ENCODE peak calls at places on chromosomes 12 and 14, in four cellular contexts. J is endodermal cell, A is right lobe of liver, V is heart right ventricle. G is an unnamed sample.

GRCh38 chr14:94769413-94770250 is at the start of gene GSC:
- DNase-seq in A (peak; percentile 35), V (peak; percentile 42), J (no peak), G (no peak)

GRCh38 chr12:122024132-122024785 is 2.6 kb downstream of the BCL7A start:
- DNase-seq in V (no peak), A (peak; percentile 38), J (no peak), G (no peak)

GRCh38 chr12:79782197-79782890 is 91.6 kb upstream of the PAWR start:
- DNase-seq in J (no peak), A (no peak), V (no peak), G (no peak)

GRCh38 chr12:94078138-94078723 is 70.1 kb upstream of the PLXNC1 start:
- DNase-seq in V (no peak), A (no peak), J (peak; percentile 85), G (no peak)

GRCh38 chr12:119036878-119037493 is 55.6 kb downstream of the SRRM4 start:
- DNase-seq in V (no peak), A (no peak), J (peak; percentile 89), G (no peak)

GRCh38 chr12:53995311-53996187 is 4.4 kb upstream of the HOXC9 start:
- DNase-seq in V (no peak), J (peak; percentile 89), A (no peak), G (no peak)

GRCh38 chr14:54796961-54797360 is 105.7 kb downstream of the GCH1 start:
- DNase-seq in V (no peak), A (no peak), J (no peak), G (no peak)

GRCh38 chr12:101653503-101653902 is 43.9 kb upstream of the CHPT1 start:
- DNase-seq in A (no peak), J (no peak), V (no peak), G (no peak)

GRCh38 chr12:116443706-116444589 is 115.2 kb upstream of the MAP1LC3B2 start:
- DNase-seq in V (no peak), J (no peak), A (no peak), G (no peak)

GRCh38 chr12:31772685-31773222 is 43.9 kb upstream of the AMN1 start:
- DNase-seq in A (no peak), J (peak; percentile 58), V (no peak), G (no peak)

DNA sequence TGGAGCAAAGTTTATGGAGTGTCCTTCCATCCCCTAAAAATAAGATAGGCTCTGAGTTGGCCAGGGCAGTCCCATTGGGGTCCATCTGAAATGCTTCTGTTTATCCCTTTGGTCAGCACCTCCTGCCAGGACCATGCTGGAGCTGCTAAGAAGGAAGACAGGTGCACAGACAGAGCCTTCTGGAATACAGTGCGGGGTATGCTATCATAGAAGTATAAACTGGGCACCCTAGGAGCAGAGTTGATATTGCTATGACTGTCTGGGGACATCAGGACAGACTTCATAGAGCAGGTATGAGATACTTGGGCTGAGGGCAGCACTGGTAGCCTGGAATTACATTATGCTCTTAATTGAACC is 170.4 kb upstream of the HIF1A start:
- DNase-seq in J (peak; percentile 32), A (no peak), V (no peak), G (no peak)
- H3K27ac ChIP-seq in J (peak overlapping the region; percentile 68), A (peak overlapping the region; percentile 85), V (peak overlapping the region; percentile 84), G (peak overlapping the region; percentile 68)

DNA sequence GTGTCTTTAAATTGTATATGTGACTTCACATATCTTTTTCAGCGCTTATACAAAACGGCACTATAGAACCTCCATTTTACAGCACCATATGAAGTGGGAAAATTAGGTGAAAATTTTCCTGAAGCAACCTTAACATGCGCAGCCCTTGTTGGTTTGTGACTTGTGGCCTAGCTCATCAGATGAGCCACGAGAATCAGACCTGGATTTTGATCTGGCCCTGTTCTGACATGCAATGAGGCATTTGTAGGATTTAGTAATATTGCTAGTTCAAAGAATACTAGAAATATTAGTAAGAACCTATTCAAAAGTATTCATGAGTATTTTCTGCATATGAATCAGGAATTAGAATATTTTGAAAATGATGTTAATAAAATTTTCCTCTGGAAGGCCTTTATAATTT is 2.9 kb downstream of the CDKN1B start:
- DNase-seq in J (no peak), A (no peak), V (no peak), G (no peak)
- H3K4me3 ChIP-seq in J (peak overlapping the region; percentile 99), A (peak overlapping the region; percentile 84), V (peak overlapping the region; percentile 95), G (peak overlapping the region; percentile 93)

GRCh38 chr14:77123381-77124344 is 17.9 kb downstream of the ZDHHC22 start:
- DNase-seq in V (peak; percentile 49), A (peak; percentile 56), J (peak; percentile 70), G (peak; percentile 63)

GRCh38 chr14:77119852-77120251 is 21.7 kb downstream of the ZDHHC22 start:
- DNase-seq in J (peak; percentile 23), A (no peak), V (no peak), G (no peak)

GRCh38 chr14:77122555-77123125 is 19.0 kb downstream of the ZDHHC22 start:
- DNase-seq in J (peak; percentile 33), A (no peak), V (no peak), G (no peak)

GRCh38 chr14:77124345-77125274 is 17.0 kb downstream of the ZDHHC22 start:
- DNase-seq in V (peak; percentile 63), A (peak; percentile 56), J (peak; percentile 81), G (peak; percentile 74)

DNA sequence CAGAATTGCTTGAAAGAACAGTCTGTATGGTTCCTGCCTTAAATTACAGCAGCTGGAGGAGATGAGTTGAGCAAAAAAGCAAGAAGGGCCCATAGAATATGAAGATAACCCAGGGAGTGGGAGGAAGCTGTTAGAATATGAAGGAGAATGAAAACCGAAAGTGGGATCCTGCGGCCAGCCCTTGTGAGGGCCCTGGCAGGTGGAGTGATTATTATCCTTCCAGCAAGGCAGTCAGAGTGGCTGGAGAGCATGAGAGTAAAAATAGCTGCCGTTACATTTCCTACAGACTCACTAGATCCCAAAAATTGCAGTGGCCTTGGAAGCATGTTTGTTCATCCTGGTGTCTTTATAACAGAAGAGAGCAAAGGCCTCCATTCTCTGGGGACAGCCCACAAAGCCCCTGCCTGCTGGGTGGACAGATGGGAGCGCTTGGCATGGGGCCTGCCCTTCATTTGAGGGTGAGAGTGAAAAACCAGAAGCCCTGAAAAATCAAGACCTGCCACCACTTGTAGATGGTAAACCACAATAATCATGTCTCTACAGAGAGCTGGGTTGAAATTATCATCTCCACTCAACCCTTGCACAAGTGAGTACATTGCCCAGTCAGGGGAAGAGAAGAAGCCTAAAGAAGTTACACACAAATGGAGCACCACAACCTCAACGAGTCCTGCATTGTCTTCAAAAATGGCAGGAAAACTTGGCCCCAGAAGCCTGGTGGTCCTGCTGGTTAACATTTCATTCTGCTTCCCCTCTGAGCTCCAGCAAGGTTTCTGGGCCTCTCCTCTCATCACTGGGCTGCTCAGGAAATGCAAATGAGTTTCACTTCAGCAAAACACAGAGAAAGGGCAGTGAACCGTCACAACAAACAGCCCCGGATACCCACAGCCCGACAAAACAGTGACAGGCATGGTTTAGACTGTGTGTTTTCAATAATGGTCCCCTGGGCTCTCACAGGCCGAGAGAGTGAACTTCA is 20.5 kb downstream of the ZDHHC22 start:
- DNase-seq in J (peak; percentile 42), A (no peak), V (no peak), G (no peak)
- H3K27ac ChIP-seq in J (peak overlapping the region; percentile 70), A (no peak overlapping the region), V (peak overlapping the region; percentile 69), G (peak overlapping the region; percentile 41)

GRCh38 chr14:77580964-77581505 is 35.4 kb downstream of the SPTLC2 start:
- DNase-seq in V (no peak), A (no peak), J (no peak), G (no peak)
- H3K4me3 ChIP-seq in V (peak overlapping the region; percentile 13), A (no peak overlapping the region), J (no peak overlapping the region), G (peak overlapping the region; percentile 30)

GRCh38 chr14:38073641-38074040 is 134.1 kb upstream of the SSTR1 start:
- DNase-seq in J (no peak), A (no peak), V (no peak), G (no peak)
- H3K27ac ChIP-seq in J (no peak overlapping the region), A (no peak overlapping the region), V (no peak overlapping the region), G (no peak overlapping the region)

GRCh38 chr14:75995372-75996041 is 9.9 kb downstream of the IFT43 start:
- DNase-seq in J (peak; percentile 33), A (no peak), V (peak; percentile 62), G (peak; percentile 82)
- H3K4me3 ChIP-seq in J (no peak overlapping the region), A (no peak overlapping the region), V (peak overlapping the region; percentile 23), G (no peak overlapping the region)